ENCODE peak calls at places on chromosomes 5 and 9, in nine cellular contexts. L is adrenal gland; E is thoracic aorta; V is breast epithelium; I is neural progenitor cell; R is CD8-positive, alpha-beta T cell; M is bronchial epithelial cell; T is psoas muscle; F is BE2C. Y is an unnamed sample. For H3K36me3, the result is how much of the 10 kb centered on the place peaks cover.

GRCh38 chr5:151298063-151298462 is 5.5 kb downstream of the SLC36A3 start:
- DNase-seq in L (peak), E (no peak), V (no peak), I (peak), R (no peak), M (peak), T (no peak), F (no peak), Y (peak)

GRCh38 chr5:622359-622758 is 10.2 kb downstream of the CEP72 start:
- DNase-seq in L (no peak), E (no peak), V (peak), I (no peak), R (no peak), M (no peak), T (peak), F (peak), Y (peak)

GRCh38 chr9:2299156-2299842 is 284.2 kb downstream of the SMARCA2 start:
- DNase-seq in L (no peak), E (no peak), V (peak), I (no peak), R (no peak), M (no peak), T (no peak), F (no peak), Y (no peak)

GRCh38 chr5:60586307-60586901 is 113.6 kb downstream of the DEPDC1B start:
- DNase-seq in L (no peak), E (no peak), V (no peak), I (peak), R (no peak), M (peak), T (no peak), F (no peak), Y (no peak)

GRCh38 chr9:104836235-104836634 is 72.3 kb downstream of the NIPSNAP3B start:
- DNase-seq in L (no peak), E (no peak), V (no peak), I (no peak), R (no peak), M (peak), T (no peak), F (no peak), Y (peak)

GRCh38 chr9:12954441-12954840 is 179.6 kb downstream of the LURAP1L start:
- DNase-seq in L (no peak), E (no peak), V (no peak), I (no peak), R (no peak), M (no peak), T (no peak), F (no peak), Y (no peak)

GRCh38 chr5:34676409-34676808 is 20.3 kb downstream of the RAI14 start:
- DNase-seq in L (peak), E (no peak), V (no peak), I (no peak), R (no peak), M (peak), T (no peak), F (no peak), Y (no peak)

GRCh38 chr9:16787724-16788123 is 82.7 kb downstream of the BNC2 start:
- DNase-seq in L (no peak), E (no peak), V (no peak), I (no peak), R (no peak), M (peak), T (no peak), F (no peak), Y (no peak)

GRCh38 chr5:101244621-101245020 is 341.5 kb upstream of the ST8SIA4 start:
- DNase-seq in L (no peak), E (no peak), V (no peak), I (no peak), R (no peak), M (peak), T (no peak), F (no peak), Y (no peak)

GRCh38 chr5:82855893-82856292 is 221.3 kb downstream of the TMEM167A start:
- DNase-seq in L (no peak), E (no peak), V (no peak), I (no peak), R (no peak), M (no peak), T (no peak), F (no peak), Y (no peak)

GRCh38 chr9:130341128-130341527 is 75.6 kb downstream of the HMCN2 start:
- DNase-seq in L (no peak), E (no peak), V (no peak), I (no peak), R (no peak), M (no peak), T (no peak), F (no peak), Y (no peak)

GRCh38 chr9:127637322-127637847 is 25.3 kb downstream of the STXBP1 start:
- DNase-seq in L (no peak), E (no peak), V (no peak), I (no peak), R (no peak), M (peak), T (no peak), F (no peak), Y (no peak)

GRCh38 chr5:112084149-112084548 is 327.2 kb upstream of the NREP start:
- DNase-seq in L (no peak), E (no peak), V (no peak), I (no peak), R (no peak), M (no peak), T (no peak), F (no peak), Y (no peak)

GRCh38 chr5:103624748-103625147 is 62.2 kb upstream of the NUDT12 start:
- DNase-seq in L (no peak), E (no peak), V (no peak), I (no peak), R (no peak), M (peak), T (no peak), F (no peak), Y (no peak)

GRCh38 chr5:42944989-42945388 is 95.1 kb downstream of the ANXA2R start:
- DNase-seq in L (no peak), E (no peak), V (no peak), I (no peak), R (no peak), M (peak), T (no peak), F (no peak), Y (no peak)

GRCh38 chr5:178225174-178225573 is 7.4 kb downstream of the PHYKPL start:
- DNase-seq in L (no peak), E (no peak), V (no peak), I (no peak), R (no peak), M (no peak), T (peak), F (no peak), Y (no peak)

GRCh38 chr9:122580360-122580759 is 2.8 kb downstream of the OR1L8 start:
- DNase-seq in L (no peak), E (no peak), V (no peak), I (no peak), R (no peak), M (peak), T (no peak), F (no peak), Y (no peak)

GRCh38 chr9:8268216-8268878 is 468.8 kb upstream of the DMAC1 start:
- DNase-seq in L (no peak), E (no peak), V (no peak), I (no peak), R (no peak), M (no peak), T (no peak), F (no peak), Y (no peak)

GRCh38 chr5:29982446-29982845 is 1211.0 kb upstream of the CDH6 start:
- DNase-seq in L (no peak), E (no peak), V (no peak), I (no peak), R (no peak), M (no peak), T (no peak), F (no peak), Y (no peak)

GRCh38 chr9:16563446-16563845 is 307.0 kb downstream of the BNC2 start:
- DNase-seq in L (no peak), E (no peak), V (no peak), I (no peak), R (no peak), M (no peak), T (no peak), F (no peak), Y (no peak)

GRCh38 chr9:32427111-32427873 is 42.8 kb downstream of the ACO1 start:
- DNase-seq in L (no peak), E (no peak), V (no peak), I (no peak), R (no peak), M (no peak), T (no peak), F (no peak), Y (no peak)

GRCh38 chr9:34374905-34375552 is 1.7 kb downstream of the MYORG start:
- DNase-seq in L (no peak), E (no peak), V (no peak), I (peak), R (no peak), M (peak), T (no peak), F (no peak), Y (no peak)

GRCh38 chr5:51391175-51391574 is 7.9 kb downstream of the ISL1 start:
- DNase-seq in L (no peak), E (no peak), V (no peak), I (no peak), R (no peak), M (no peak), T (no peak), F (peak), Y (no peak)

GRCh38 chr5:1522601-1523479 is 920 bp downstream of the LPCAT1 start:
- DNase-seq in L (peak), E (peak), V (peak), I (peak), R (no peak), M (no peak), T (peak), F (no peak), Y (peak)

GRCh38 chr9:71767421-71768321 is 642 bp downstream of the CEMIP2 start:
- DNase-seq in L (peak), E (no peak), V (peak), I (peak), R (no peak), M (no peak), T (peak), F (peak), Y (peak)

GRCh38 chr5:6748142-6748541 is 34.9 kb downstream of the TENT4A start:
- DNase-seq in L (no peak), E (no peak), V (no peak), I (no peak), R (no peak), M (no peak), T (peak), F (no peak), Y (no peak)

GRCh38 chr9:105173306-105173705 is 71.1 kb upstream of the SLC44A1 start:
- DNase-seq in L (no peak), E (no peak), V (no peak), I (peak), R (no peak), M (no peak), T (no peak), F (no peak), Y (peak)

GRCh38 chr9:137467161-137467581 is 8.0 kb upstream of the NSMF start:
- DNase-seq in L (no peak), E (no peak), V (no peak), I (no peak), R (no peak), M (no peak), T (peak), F (no peak), Y (no peak)

GRCh38 chr5:161305601-161306000 is 240.9 kb downstream of the GABRB2 start:
- DNase-seq in L (no peak), E (no peak), V (no peak), I (no peak), R (no peak), M (no peak), T (no peak), F (no peak), Y (no peak)

GRCh38 chr9:75238311-75238976 is 150.1 kb downstream of the OSTF1 start:
- DNase-seq in L (peak), E (no peak), V (no peak), I (peak), R (peak), M (peak), T (no peak), F (peak), Y (peak)

GRCh38 chr9:115349542-115349941 is 231.6 kb upstream of the TNC start:
- DNase-seq in L (no peak), E (no peak), V (no peak), I (no peak), R (no peak), M (peak), T (no peak), F (no peak), Y (no peak)

DNA sequence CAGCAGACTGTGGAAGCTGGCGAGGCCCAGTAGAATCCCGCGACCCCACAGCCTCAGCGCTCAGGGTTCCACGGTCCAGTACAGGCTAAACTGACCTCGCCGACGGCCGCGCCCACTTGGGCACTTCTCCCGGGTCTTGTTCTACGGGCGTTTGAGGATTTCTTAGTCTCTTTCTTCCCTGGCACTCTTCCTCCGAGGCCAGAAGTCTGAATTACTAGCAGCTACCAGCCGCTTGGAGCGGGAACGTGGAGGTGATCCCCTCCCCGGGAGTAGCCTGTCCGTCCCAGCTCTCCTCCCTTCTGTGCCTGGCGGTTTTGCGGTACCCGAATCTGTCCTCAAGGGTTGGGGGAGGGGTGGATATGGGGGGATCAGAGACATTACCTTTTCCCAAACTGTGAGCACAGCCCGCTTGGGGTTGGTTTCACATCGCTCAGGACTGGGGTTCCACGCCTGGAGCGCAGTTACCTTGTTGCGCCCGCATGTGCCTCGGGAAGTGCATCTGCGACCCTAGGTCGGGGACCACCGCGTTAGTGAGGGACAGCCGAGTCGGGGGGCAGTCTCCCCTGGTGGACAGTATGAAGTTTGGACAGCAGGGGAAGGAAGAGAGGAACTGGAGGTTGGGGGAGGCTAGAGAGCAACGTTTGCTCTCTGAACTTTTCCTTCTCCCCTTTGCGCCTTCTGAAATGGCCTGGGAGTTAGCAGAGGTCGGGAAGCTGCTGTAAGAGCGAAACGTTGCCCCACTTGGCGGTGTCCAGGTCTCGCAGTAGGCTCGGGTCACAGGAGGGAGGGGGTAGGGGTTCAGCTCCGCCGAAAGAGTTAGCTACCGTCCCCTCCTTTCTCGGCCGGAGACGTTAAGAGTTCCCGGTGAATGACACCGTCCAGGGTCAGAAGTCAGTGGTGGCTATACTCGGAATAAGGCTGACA is 190.8 kb downstream of the MEF2C start:
- DNase-seq in L (no peak), E (no peak), V (no peak), I (peak), R (no peak), M (no peak), T (no peak), F (no peak), Y (no peak)
- H3K4me3 ChIP-seq in L (no peak), E (peak), V (no peak), I (peak), R (no peak), M (no peak), T (peak), F (no peak), Y (no peak)

DNA sequence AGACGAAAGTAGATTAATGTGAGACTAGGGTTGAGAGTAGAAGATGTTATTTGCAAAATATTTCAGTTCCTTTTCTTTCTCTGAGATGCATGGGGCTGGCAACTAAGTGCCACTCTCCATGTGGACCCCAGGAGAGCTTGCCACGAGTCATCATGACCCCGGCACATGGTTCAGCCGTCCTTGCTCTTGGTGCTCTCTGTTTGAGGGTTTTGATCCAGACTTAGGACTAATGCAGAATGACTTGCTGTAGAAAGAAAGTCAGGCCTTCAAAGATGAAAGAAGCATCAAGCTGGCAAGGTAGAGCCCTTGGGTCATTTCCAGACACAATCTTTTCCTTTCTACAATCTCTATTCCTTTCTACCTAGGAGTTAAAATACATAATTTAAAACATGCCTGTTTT is 84.7 kb downstream of the RASGRF2 start:
- DNase-seq in L (no peak), E (no peak), V (no peak), I (no peak), R (no peak), M (no peak), T (no peak), F (no peak), Y (no peak)
- H3K36me3 ChIP-seq in L (under half), E (under half), V (under half), I (under half), R (under half), M (under half), T (under half), F (under half), Y (under half)

GRCh38 chr9:136346157-136346481 is 17.4 kb downstream of the DNLZ start:
- DNase-seq in L (no peak), E (no peak), V (no peak), I (no peak), R (no peak), M (no peak), T (no peak), F (no peak), Y (no peak)
- TF ChIP-seq CTCF in L (no peak), E (peak), V (no peak), I (no peak), R (no peak), M (no peak), T (no peak), F (no peak), Y (no peak)

GRCh38 chr9:113620016-113620376 is 156.5 kb downstream of the RGS3 start:
- DNase-seq in L (no peak), E (no peak), V (no peak), I (no peak), R (no peak), M (no peak), T (no peak), F (no peak), Y (no peak)
- H3K4me3 ChIP-seq in L (no peak), E (peak), V (no peak), I (no peak), R (no peak), M (no peak), T (peak), F (peak), Y (no peak)